ENCODE peak calls at places on chromosome 14, in seven cellular contexts. E is HL-60, G is uterus, Z is vagina, L is fibroblast of pulmonary artery, A is tibial nerve, D is left lung. O is an unnamed sample.

GRCh38 chr14:51912112-51912786 is 51.8 kb downstream of the GNG2 start:
- DNase-seq in A (no peak), E (no peak), L (no peak), Z (no peak), D (no peak), G (no peak), O (no peak)

GRCh38 chr14:50018236-50019210 is 97.8 kb downstream of the VCPKMT start:
- DNase-seq in A (peak), G (peak), E (no peak), D (no peak), L (no peak), Z (no peak), O (no peak)

GRCh38 chr14:21071225-21072041 is 1.3 kb downstream of the ARHGEF40 start:
- DNase-seq in D (peak), Z (peak), E (peak), A (peak), L (peak), G (peak), O (peak)

GRCh38 chr14:34070917-34071407 is 120.1 kb upstream of the EGLN3 start:
- DNase-seq in Z (no peak), D (no peak), A (no peak), E (no peak), G (no peak), L (no peak), O (no peak)

GRCh38 chr14:100663528-100664052 is 63.1 kb upstream of the DLK1 start:
- DNase-seq in Z (no peak), L (no peak), G (no peak), A (no peak), D (no peak), E (no peak), O (no peak)

GRCh38 chr14:68981539-68981976 is 2.5 kb upstream of the ACTN1 start:
- DNase-seq in E (no peak), Z (no peak), G (no peak), D (no peak), A (no peak), L (peak), O (no peak)

GRCh38 chr14:91186515-91187066 is 57.9 kb downstream of the GPR68 start:
- DNase-seq in D (no peak), G (no peak), L (no peak), Z (no peak), A (no peak), E (no peak), O (no peak)

GRCh38 chr14:91409991-91410401 is 7.6 kb downstream of the CCDC88C start:
- DNase-seq in L (no peak), A (no peak), E (no peak), G (no peak), Z (no peak), D (no peak), O (no peak)

GRCh38 chr14:21379338-21379737 is 4.5 kb downstream of the SUPT16H start:
- DNase-seq in L (no peak), G (no peak), A (no peak), D (no peak), E (no peak), Z (no peak), O (no peak)

GRCh38 chr14:24605435-24606190 is 3.9 kb downstream of the GZMH start:
- DNase-seq in E (no peak), A (peak), G (no peak), Z (no peak), L (peak), D (no peak), O (peak)

GRCh38 chr14:42378274-42378673 is 771.6 kb downstream of the LRFN5 start:
- DNase-seq in L (no peak), D (no peak), E (no peak), A (no peak), G (no peak), Z (no peak), O (no peak)

GRCh38 chr14:24921903-24922302 is 128.0 kb downstream of the STXBP6 start:
- DNase-seq in G (no peak), A (no peak), Z (no peak), D (no peak), L (peak), E (no peak), O (no peak)

GRCh38 chr14:105119410-105120025 is 49.1 kb downstream of the JAG2 start:
- DNase-seq in G (no peak), Z (peak), D (no peak), E (no peak), L (no peak), A (no peak), O (no peak)

GRCh38 chr14:78403278-78403815 is 233.2 kb downstream of the NRXN3 start:
- DNase-seq in G (no peak), D (no peak), Z (no peak), E (no peak), A (no peak), L (peak), O (no peak)

GRCh38 chr14:32731249-32731648 is 207.4 kb upstream of the NPAS3 start:
- DNase-seq in Z (no peak), D (no peak), E (no peak), G (no peak), A (no peak), L (no peak), O (no peak)

GRCh38 chr14:76514599-76514998 is 138.7 kb downstream of the ESRRB start:
- DNase-seq in Z (no peak), G (no peak), A (no peak), D (no peak), E (peak), L (peak), O (no peak)

GRCh38 chr14:99518441-99519346 is 37.5 kb downstream of the CCNK start:
- DNase-seq in A (peak), L (peak), D (peak), E (peak), G (peak), Z (no peak), O (peak)

GRCh38 chr14:101055106-101055662 is 151.7 kb upstream of the RTL1 start:
- DNase-seq in D (no peak), A (no peak), L (no peak), E (no peak), Z (no peak), G (no peak), O (no peak)

GRCh38 chr14:43789458-43789857 is 717.6 kb downstream of the FSCB start:
- DNase-seq in L (no peak), D (no peak), Z (no peak), G (no peak), E (no peak), A (no peak), O (no peak)

GRCh38 chr14:35332517-35333346 is 40.5 kb downstream of the PSMA6 start:
- DNase-seq in E (no peak), A (no peak), Z (no peak), D (peak), G (no peak), L (peak), O (no peak)

GRCh38 chr14:96052541-96053105 is 13.5 kb downstream of the C14orf132 start:
- DNase-seq in G (no peak), D (no peak), Z (peak), E (no peak), A (no peak), L (no peak), O (no peak)

GRCh38 chr14:89399594-89400068 is 17.4 kb downstream of the FOXN3 start:
- DNase-seq in A (no peak), G (no peak), D (no peak), Z (no peak), E (no peak), L (peak), O (peak)

GRCh38 chr14:84961637-84962036 is 568.3 kb upstream of the FLRT2 start:
- DNase-seq in G (no peak), A (no peak), D (no peak), L (no peak), Z (no peak), E (no peak), O (no peak)

GRCh38 chr14:103488960-103489359 is 33.7 kb downstream of the CKB start:
- DNase-seq in G (no peak), Z (no peak), E (no peak), D (no peak), A (no peak), L (peak), O (no peak)

GRCh38 chr14:91115986-91116385 is 2.1 kb downstream of the DGLUCY start:
- DNase-seq in D (no peak), A (no peak), Z (no peak), L (peak), E (no peak), G (peak), O (no peak)

DNA sequence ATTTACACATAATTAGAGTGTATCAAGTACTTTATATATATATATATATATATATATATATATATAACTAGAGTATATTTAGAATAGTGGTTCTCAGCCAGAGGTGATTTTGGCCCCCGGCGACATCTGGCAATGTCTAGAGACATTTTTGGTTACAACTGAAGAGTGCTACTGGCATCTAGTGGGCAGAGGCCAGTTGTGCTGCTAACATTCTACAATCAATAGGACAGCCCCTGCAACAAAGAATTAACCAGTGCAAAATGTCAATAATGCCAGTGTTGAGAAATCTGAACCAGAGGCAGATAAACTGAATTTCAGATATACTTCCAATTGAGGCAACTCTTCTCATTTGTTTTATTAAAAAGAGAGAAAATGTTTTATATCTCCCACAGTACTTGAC is 8.9 kb downstream of the GTF2A1 start:
- DNase-seq in E (no peak), L (peak), A (peak), D (no peak), G (no peak), Z (no peak), O (no peak)
- TF ChIP-seq CTCF in E (no peak), L (peak), A (no peak), D (peak), G (peak), Z (no peak), O (peak)

GRCh38 chr14:65832431-65833253 is 420.1 kb downstream of the FUT8 start:
- DNase-seq in Z (no peak), A (peak), D (no peak), E (no peak), L (peak), G (no peak), O (no peak)
- TF ChIP-seq CTCF in Z (no peak), A (no peak), D (no peak), E (no peak), L (peak), G (no peak), O (peak)

DNA sequence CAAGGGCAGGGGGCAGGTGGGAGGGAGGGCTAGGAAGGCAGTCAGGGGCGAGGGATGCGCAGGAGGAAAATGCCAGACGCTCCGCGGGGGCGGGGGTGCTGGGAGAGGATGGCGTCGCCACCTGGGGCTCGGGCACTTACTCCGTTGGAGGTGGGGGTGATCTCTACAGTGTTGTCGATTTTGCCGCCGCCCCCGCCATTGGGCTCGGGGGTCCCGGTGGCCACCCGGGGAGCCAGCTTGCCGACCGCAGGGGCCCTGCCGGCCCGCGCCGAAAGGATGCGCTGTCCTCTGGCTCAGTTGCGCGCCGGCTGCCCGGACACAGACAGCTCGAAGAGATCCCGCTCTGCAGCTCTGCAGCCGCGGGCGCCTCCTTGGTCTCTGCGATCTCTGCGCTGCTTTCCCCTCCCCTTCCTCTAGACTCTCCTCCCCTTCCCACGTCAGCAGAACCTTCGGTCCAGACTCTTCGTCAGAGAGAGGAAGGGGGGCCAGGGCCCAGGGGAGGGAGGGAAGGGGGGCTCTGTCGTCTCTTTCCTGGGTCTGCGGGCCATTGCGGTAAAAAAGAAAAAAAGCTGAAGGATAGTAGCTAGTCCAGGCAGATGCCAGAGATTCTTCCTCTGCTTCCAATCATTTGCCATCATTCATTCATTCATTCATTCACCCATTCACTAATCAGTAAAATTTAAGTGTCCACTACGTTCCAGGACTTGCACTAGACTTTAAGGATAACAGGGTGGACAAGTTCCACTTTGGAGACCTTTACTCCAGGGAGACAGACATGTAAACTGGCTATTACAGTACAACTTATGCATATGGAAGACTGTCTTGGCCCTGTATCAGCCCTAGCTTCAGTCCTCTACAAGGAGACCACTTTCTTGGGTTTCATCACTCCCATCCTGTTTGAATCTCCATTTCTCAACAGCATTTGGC is at the start of gene SLC22A17:
- DNase-seq in A (peak), G (peak), E (no peak), D (peak), Z (peak), L (peak), O (peak)
- TF ChIP-seq CTCF in A (no peak), G (no peak), E (no peak), D (no peak), Z (peak), L (peak), O (peak)

DNA sequence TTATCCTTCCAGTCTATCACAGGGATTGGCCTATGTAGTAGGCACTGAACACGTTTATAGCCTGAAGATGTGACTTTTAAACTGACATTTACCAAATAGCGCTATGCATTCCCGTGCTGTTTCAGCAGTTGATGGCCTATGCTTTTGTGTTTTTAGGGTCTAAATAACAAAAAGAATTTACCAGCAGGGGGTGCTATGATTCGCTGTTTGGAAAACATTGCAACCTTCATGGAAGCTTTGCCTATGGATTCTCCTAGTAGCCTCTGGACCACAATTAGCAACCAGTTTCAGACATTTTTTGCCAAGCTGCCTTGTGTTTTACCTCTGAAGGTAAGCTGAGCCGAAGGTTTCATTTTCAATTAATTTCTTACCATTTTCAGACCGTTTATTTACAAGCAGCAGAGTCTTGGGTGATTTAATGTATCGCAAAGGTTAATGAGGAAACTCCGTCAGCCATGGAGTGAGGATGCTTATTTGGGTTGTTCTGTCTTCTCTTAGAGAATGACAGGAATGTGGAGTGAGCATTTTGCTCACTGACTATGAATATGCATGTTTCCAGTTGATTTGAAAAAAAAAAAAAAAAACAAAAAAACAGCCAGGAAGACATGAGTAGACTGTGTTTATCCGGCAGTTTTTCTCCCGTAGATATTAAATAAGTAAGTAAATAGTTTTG is 133.1 kb downstream of the PRIMA1 start:
- DNase-seq in L (peak), E (peak), A (peak), G (peak), D (no peak), Z (no peak), O (peak)
- TF ChIP-seq CTCF in L (peak), E (peak), A (peak), G (peak), D (peak), Z (peak), O (peak)

GRCh38 chr14:73232984-73233383 is 4.3 kb upstream of the PAPLN start:
- DNase-seq in A (no peak), E (no peak), D (no peak), L (peak), Z (no peak), G (peak), O (no peak)

GRCh38 chr14:73233564-73233963 is 3.7 kb upstream of the PAPLN start:
- DNase-seq in D (no peak), A (no peak), G (no peak), E (no peak), L (no peak), Z (no peak), O (no peak)

GRCh38 chr14:73230051-73230450 is 7.3 kb upstream of the PAPLN start:
- DNase-seq in G (no peak), A (no peak), E (no peak), Z (no peak), D (no peak), L (no peak), O (no peak)

GRCh38 chr14:73234029-73234428 is 3.3 kb upstream of the PAPLN start:
- DNase-seq in Z (no peak), A (no peak), D (no peak), G (no peak), L (no peak), E (no peak), O (no peak)

DNA sequence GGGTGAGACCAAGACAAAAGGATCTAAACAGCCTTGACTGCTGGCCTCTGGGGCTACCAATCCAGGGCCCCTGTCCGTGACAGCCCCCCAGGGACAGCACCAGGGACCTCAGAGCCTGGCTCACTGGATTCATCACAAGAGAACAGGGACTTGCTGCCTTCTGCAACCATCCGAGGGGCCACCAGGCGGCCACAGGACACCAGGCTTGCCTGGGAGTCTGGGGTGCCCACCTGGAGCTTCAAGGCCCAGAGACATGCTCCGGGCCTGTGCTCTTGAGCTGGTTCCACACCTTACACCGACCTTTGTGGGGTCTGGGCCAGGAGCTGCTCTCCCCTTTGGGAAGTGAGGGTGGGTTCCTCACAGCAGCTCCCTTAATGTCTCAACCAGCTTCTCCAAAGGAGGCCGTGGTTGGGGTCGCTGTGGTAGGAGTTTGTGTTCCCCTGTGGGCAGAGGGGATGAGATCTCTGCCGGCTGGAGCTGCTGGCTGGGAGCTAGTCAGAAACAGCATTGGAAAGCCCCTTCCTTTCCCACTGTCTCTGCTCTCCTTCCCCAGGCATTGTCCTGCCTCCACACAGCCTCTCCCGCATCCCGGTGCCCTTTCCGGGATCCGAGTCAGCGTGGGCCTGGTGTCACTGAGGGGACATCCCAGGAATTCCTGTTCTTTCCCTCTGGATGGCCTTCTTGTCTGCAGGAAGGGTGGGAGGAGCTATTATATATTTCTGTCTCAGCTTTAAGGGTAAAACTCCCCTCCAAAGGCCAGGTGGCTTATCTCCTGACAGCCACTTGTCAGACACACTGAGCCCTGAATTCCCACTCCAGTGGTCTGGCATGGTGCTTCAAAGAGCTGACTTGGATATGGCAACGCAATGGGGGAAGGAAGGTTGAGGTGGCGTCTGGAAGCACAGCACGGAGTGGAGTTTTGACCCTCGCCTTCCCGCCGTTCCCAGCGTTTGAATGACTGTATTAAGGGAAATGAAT is 5.1 kb upstream of the PAPLN start:
- DNase-seq in L (no peak), E (no peak), A (no peak), G (no peak), D (no peak), Z (no peak), O (no peak)
- TF ChIP-seq CTCF in L (peak), E (no peak), A (no peak), G (no peak), D (no peak), Z (no peak), O (peak)

GRCh38 chr14:72553161-72553560 is 340.7 kb downstream of the DPF3 start:
- DNase-seq in Z (no peak), G (no peak), L (no peak), A (no peak), E (no peak), D (no peak), O (no peak)
- TF ChIP-seq CTCF in Z (no peak), G (no peak), L (no peak), A (no peak), E (no peak), D (no peak), O (no peak)

GRCh38 chr14:61132894-61133293 is 148.2 kb downstream of the TMEM30B start:
- DNase-seq in D (no peak), A (no peak), Z (no peak), L (no peak), G (no peak), E (peak), O (no peak)
- TF ChIP-seq CTCF in D (no peak), A (no peak), Z (no peak), L (no peak), G (no peak), E (no peak), O (no peak)

GRCh38 chr14:58129208-58129607 is 22.8 kb downstream of the ARMH4 start:
- DNase-seq in L (no peak), A (no peak), D (no peak), G (no peak), E (no peak), Z (no peak), O (no peak)

GRCh38 chr14:58133739-58134138 is 18.3 kb downstream of the ARMH4 start:
- DNase-seq in G (no peak), E (no peak), A (no peak), D (no peak), L (peak), Z (no peak), O (no peak)

GRCh38 chr14:58128416-58128815 is 23.6 kb downstream of the ARMH4 start:
- DNase-seq in Z (no peak), A (no peak), L (no peak), G (no peak), E (no peak), D (no peak), O (no peak)

GRCh38 chr14:58130121-58130782 is 21.8 kb downstream of the ARMH4 start:
- DNase-seq in L (no peak), Z (no peak), G (no peak), A (no peak), E (no peak), D (no peak), O (no peak)

DNA sequence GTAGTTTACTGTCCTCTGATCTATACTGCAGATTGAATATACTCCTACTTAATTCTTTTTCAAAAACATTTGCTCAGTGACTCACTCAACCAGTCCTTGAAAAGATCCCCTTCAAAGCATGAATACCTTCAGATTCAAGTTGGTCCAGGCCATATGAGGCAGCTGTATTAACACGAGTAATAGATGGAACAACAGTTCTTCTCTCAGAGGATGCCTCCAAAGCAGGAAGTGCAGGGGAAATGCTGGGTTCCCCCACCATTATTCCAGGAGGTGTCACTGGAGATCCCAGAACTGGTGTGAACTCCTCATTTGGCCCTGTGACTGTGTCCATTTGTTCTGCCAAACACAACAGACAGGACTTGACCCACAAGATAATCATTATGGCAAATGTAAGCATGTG is 20.6 kb downstream of the ARMH4 start:
- DNase-seq in Z (no peak), G (no peak), E (no peak), A (peak), L (peak), D (no peak), O (no peak)
- TF ChIP-seq CTCF in Z (no peak), G (no peak), E (no peak), A (no peak), L (no peak), D (no peak), O (no peak)

O was measured in neural crest cell.